ENCODE peak calls at places on chromosomes 12 and 14, in eight cellular contexts. A is left ventricle myocardium inferior; G is tibial nerve; R is lower lobe of right lung; M is WERI-Rb-1; W is CD8-positive, alpha-beta T cell; H is heart right ventricle; O is body of pancreas. K is an unnamed sample.

GRCh38 chr12:40854669-40855068 is 162.4 kb downstream of the CNTN1 start:
- DNase-seq in A (no peak), G (no peak), R (no peak), M (no peak), W (no peak), H (no peak), O (no peak), K (no peak)

GRCh38 chr12:9634177-9634803 is 26.6 kb upstream of the KLRB1 start:
- DNase-seq in A (no peak), G (peak), R (no peak), M (peak), W (peak), H (no peak), O (peak), K (no peak)

GRCh38 chr14:102654298-102654697 is 61.8 kb downstream of the RCOR1 start:
- DNase-seq in A (no peak), G (no peak), R (no peak), M (no peak), W (no peak), H (no peak), O (no peak), K (peak)

GRCh38 chr12:96442906-96443305 is 42.7 kb upstream of the CDK17 start:
- DNase-seq in A (no peak), G (no peak), R (no peak), M (no peak), W (no peak), H (no peak), O (no peak), K (no peak)

GRCh38 chr12:44372259-44372658 is 503.9 kb downstream of the NELL2 start:
- DNase-seq in A (no peak), G (no peak), R (no peak), M (no peak), W (no peak), H (no peak), O (no peak), K (peak)

GRCh38 chr14:61186793-61187641 is 94.1 kb downstream of the TMEM30B start:
- DNase-seq in A (no peak), G (no peak), R (no peak), M (no peak), W (no peak), H (no peak), O (no peak), K (no peak)

GRCh38 chr12:132490481-132491348 is 764 bp downstream of the FBRSL1 start:
- DNase-seq in A (no peak), G (no peak), R (no peak), M (no peak), W (no peak), H (no peak), O (peak), K (peak)

GRCh38 chr14:91870001-91870400 is 2.7 kb upstream of the TC2N start:
- DNase-seq in A (no peak), G (no peak), R (no peak), M (no peak), W (peak), H (no peak), O (no peak), K (peak)

GRCh38 chr12:123085730-123086487 is 65.0 kb downstream of the PITPNM2 start:
- DNase-seq in A (peak), G (no peak), R (no peak), M (no peak), W (no peak), H (peak), O (peak), K (peak)

GRCh38 chr14:51095854-51096823 is 1.2 kb upstream of the TRIM9 start:
- DNase-seq in A (no peak), G (peak), R (no peak), M (peak), W (no peak), H (peak), O (peak), K (no peak)

DNA sequence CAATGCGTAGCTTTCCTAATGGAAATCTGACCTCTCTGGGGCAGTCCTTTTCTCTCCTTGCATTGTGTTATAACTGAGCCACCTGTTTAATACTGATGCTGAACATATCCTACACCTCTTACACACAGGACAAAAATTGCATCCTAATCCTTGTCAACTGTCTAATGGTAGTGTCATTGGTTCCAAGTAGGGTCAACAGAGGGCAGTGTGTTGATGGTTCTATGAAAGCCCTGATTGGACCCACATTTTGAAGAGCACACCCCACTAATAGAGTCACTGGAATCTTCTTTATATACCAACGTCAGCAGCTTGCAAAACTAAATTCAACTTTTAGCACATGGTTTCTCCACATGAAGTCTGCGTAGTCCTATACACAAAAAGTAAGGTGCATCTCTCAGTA is 148.2 kb downstream of the SLC25A21 start:
- DNase-seq in A (no peak), G (no peak), R (no peak), M (no peak), W (no peak), H (no peak), O (no peak), K (no peak)
- TF ChIP-seq CTCF in A (no peak), G (no peak), R (no peak), M (no peak), W (no peak), H (no peak), O (no peak), K (no peak)

DNA sequence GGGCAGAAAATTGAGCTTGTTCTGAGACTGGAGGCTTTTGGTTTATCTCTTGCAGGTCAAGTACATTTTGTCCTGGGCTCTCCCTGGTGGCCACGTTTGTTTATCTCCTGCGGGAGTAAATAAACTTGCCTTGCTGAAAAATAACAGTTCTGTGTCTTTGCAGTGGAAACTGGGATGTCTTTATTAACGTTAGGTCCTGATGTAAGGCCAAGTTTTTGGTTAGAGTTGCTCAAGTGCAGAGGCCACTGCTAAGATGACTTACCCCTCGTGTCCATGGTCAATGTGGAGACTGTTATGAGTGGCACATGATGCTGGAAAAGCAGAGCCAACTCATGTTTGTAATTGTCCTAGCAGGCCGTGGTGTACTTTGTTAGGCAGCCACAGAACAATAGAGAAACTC is 3.8 kb downstream of the PTPN11 start:
- DNase-seq in A (no peak), G (peak), R (no peak), M (no peak), W (no peak), H (no peak), O (no peak), K (no peak)
- H3K27ac ChIP-seq in A (peak), G (peak), R (no peak), M (no peak), W (no peak), H (peak), O (no peak), K (no peak)

GRCh38 chr12:109944561-109944960 is 44.5 kb downstream of the TCHP start:
- DNase-seq in A (no peak), G (no peak), R (no peak), M (no peak), W (no peak), H (no peak), O (no peak), K (no peak)

GRCh38 chr12:109946505-109946904 is 46.4 kb downstream of the TCHP start:
- DNase-seq in A (no peak), G (no peak), R (no peak), M (no peak), W (no peak), H (no peak), O (peak), K (no peak)

GRCh38 chr12:109943811-109944210 is 43.7 kb downstream of the TCHP start:
- DNase-seq in A (no peak), G (no peak), R (no peak), M (no peak), W (no peak), H (no peak), O (no peak), K (no peak)

GRCh38 chr12:109946913-109947312 is 46.8 kb downstream of the TCHP start:
- DNase-seq in A (no peak), G (no peak), R (no peak), M (no peak), W (no peak), H (no peak), O (no peak), K (no peak)

DNA sequence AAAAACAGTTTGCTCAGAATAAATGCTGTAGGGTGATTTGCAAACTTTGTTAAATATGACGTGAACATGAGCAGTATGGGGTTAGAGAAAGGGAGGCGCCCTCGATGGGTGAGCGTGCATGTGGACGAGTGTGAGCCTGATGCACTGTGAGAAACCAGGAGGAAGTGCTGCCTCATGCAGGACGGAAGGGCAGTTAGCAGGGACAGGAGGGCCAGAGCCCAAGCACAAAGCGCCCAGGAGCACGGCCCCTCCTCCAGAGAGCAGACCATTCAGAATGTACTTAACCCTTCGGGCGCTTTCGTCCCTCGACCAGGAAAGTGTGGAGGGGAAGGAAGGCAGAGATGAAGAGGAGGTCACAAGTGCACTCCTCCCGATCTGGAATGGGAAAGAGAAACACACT is 44.9 kb downstream of the TCHP start:
- DNase-seq in A (no peak), G (no peak), R (no peak), M (peak), W (no peak), H (peak), O (peak), K (no peak)
- TF ChIP-seq CTCF in A (peak), G (no peak), R (peak), M (peak), W (no peak), H (peak), O (peak), K (no peak)

GRCh38 chr12:66877886-66878285 is 199.0 kb upstream of the GRIP1 start:
- DNase-seq in A (no peak), G (no peak), R (no peak), M (no peak), W (no peak), H (no peak), O (no peak), K (no peak)
- H3K27ac ChIP-seq in A (no peak), G (no peak), R (no peak), M (no peak), W (no peak), H (no peak), O (no peak), K (no peak)

GRCh38 chr12:121812921-121813896 is 9.4 kb downstream of the SETD1B start:
- DNase-seq in A (no peak), G (peak), R (peak), M (no peak), W (no peak), H (no peak), O (peak), K (no peak)
- TF ChIP-seq CTCF in A (no peak), G (no peak), R (no peak), M (no peak), W (no peak), H (no peak), O (no peak), K (no peak)

DNA sequence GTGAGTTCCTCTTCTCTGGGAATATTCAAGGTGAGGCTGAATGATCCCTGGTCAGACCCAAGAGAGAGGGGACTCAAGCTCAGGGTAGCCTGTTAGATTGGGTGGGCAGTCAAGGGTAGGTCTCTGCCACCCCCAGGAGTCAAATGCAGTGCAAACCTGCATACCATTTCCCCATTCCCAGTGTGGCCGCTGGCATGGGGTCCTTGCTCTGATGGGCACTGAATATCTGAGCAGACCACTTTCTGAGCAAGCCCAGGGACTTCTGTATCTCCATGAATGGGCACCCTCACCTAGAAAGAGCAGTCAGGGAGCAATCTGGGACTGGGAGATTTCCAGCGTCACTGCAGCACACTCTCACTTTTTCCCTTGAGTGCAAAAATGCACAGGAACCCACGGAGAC is 573.7 kb downstream of the BCL11B start:
- DNase-seq in A (no peak), G (no peak), R (no peak), M (no peak), W (no peak), H (no peak), O (no peak), K (no peak)
- H3K27ac ChIP-seq in A (no peak), G (no peak), R (no peak), M (no peak), W (no peak), H (no peak), O (no peak), K (no peak)

GRCh38 chr12:78118036-78118435 is 287.3 kb downstream of the NAV3 start:
- DNase-seq in A (no peak), G (no peak), R (no peak), M (peak), W (no peak), H (no peak), O (no peak), K (no peak)
- TF ChIP-seq CTCF in A (no peak), G (no peak), R (no peak), M (peak), W (no peak), H (no peak), O (no peak), K (no peak)

GRCh38 chr14:71693373-71693772 is 238.9 kb upstream of the RGS6 start:
- DNase-seq in A (no peak), G (no peak), R (no peak), M (no peak), W (no peak), H (no peak), O (no peak), K (no peak)
- H3K27ac ChIP-seq in A (no peak), G (no peak), R (no peak), M (no peak), W (no peak), H (no peak), O (no peak), K (no peak)

DNA sequence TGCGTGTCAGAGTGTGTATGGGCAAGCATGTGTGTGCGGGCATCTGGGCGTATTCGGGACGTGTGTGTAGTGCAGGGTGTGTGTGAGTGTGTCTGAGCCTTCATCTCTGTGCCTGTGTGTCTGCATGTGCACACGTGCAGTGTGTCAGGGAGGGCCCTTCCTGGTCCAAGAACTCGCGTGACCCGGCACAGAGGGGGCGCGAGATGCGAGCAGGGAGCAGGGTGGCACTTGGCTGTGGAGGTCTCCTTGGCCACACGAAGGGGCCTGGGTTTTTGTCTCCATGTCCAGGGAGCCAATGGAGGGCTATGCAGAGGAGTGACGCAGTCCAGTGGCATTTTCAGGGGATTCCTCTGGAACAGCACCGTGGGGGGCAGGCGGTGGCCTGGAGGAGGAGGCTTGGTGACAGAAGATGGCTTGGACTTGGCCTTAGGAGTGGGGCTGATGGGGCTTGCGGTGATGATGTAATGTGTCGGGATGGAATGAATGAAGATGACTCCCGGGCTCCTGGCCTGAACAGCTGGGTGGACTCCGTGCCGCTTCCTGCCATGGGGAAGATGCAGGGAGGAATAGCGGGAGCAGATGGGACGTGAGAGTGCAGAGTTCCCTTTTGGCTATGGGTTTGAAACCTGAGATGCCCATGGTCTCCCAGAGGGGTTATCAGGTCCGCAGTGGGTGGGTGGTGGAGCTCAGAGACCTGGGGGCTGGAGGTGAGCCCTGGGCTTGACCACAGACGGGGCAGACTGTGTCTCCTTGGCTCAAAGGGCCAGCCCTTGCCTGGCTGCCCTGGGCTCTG is 208.3 kb downstream of the PHETA1 start:
- DNase-seq in A (no peak), G (no peak), R (no peak), M (no peak), W (no peak), H (no peak), O (no peak), K (no peak)
- TF ChIP-seq CTCF in A (no peak), G (no peak), R (no peak), M (no peak), W (no peak), H (no peak), O (no peak), K (no peak)

GRCh38 chr12:22271036-22271435 is 63.5 kb downstream of the ST8SIA1 start:
- DNase-seq in A (no peak), G (no peak), R (no peak), M (no peak), W (no peak), H (no peak), O (no peak), K (peak)

GRCh38 chr12:22275847-22276246 is 58.7 kb downstream of the ST8SIA1 start:
- DNase-seq in A (peak), G (peak), R (peak), M (peak), W (no peak), H (peak), O (peak), K (peak)

GRCh38 chr12:22272596-22272995 is 61.9 kb downstream of the ST8SIA1 start:
- DNase-seq in A (no peak), G (no peak), R (no peak), M (no peak), W (no peak), H (no peak), O (no peak), K (no peak)

GRCh38 chr12:22276846-22277245 is 57.7 kb downstream of the ST8SIA1 start:
- DNase-seq in A (no peak), G (no peak), R (no peak), M (no peak), W (no peak), H (no peak), O (no peak), K (no peak)

DNA sequence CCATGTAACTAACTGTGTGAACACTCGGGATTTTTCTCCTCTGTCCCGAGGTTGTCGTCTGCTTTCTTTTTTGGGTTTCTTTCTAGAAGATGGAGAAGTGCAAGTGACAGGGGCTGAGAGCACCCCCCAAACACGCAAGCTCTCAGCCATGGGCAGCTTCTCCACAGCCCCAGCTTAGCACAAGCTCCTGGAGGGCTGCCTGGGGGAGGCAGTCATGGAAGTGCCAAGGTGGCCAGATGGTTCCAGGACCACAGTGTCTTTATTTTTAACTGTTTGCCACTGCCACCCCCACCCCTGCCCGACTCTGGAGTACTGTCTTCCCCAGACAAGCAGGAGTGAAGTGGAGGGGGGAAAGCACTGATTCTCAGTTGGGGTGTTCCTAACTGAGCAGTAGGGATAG is 58.2 kb downstream of the ST8SIA1 start:
- DNase-seq in A (no peak), G (no peak), R (no peak), M (no peak), W (no peak), H (no peak), O (no peak), K (no peak)
- H3K27ac ChIP-seq in A (peak), G (no peak), R (peak), M (peak), W (no peak), H (peak), O (no peak), K (peak)